ENCODE peak calls at places on chromosomes 11 and 22, in eight cellular contexts. F is substantia nigra, W is mesendoderm, C is OCI-LY7, Y is NAMALWA, K is kidney tubule cell, S is RPMI8226, I is hepatic stellate cell. L is an unnamed sample.

GRCh38 chr11:57648791-57649735 is 649 bp downstream of the YPEL4 start:
- DNase-seq in Y (no peak), I (no peak), K (no peak), S (peak), F (no peak), W (peak), C (peak), L (peak)

GRCh38 chr11:95044010-95044409 is 5.2 kb upstream of the KDM4F start:
- DNase-seq in I (no peak), S (no peak), F (no peak), K (no peak), Y (no peak), C (no peak), W (no peak), L (no peak)

GRCh38 chr22:39462443-39463147 is 5.8 kb downstream of the MGAT3 start:
- DNase-seq in S (no peak), I (no peak), Y (no peak), W (peak), C (no peak), K (no peak), F (no peak), L (no peak)

GRCh38 chr11:63767415-63768231 is 952 bp downstream of the ZFTA start:
- DNase-seq in K (peak), C (peak), F (no peak), W (peak), S (peak), Y (peak), I (peak), L (peak)

GRCh38 chr11:47467372-47467771 is 18.4 kb upstream of the RAPSN start:
- DNase-seq in I (no peak), W (no peak), C (no peak), S (no peak), K (no peak), Y (no peak), F (no peak), L (no peak)

GRCh38 chr22:50699754-50700386 is 27.2 kb downstream of the SHANK3 start:
- DNase-seq in C (peak), S (no peak), F (no peak), I (no peak), K (no peak), W (peak), Y (peak), L (no peak)

GRCh38 chr11:72226701-72227100 is 2.1 kb downstream of the INPPL1 start:
- DNase-seq in Y (no peak), W (no peak), I (no peak), C (no peak), S (no peak), K (no peak), F (no peak), L (no peak)

GRCh38 chr11:57311109-57311936 is 13.4 kb downstream of the TNKS1BP1 start:
- DNase-seq in K (peak), C (no peak), I (peak), Y (no peak), F (peak), W (peak), S (no peak), L (peak)

GRCh38 chr22:46791201-46791731 is 28.8 kb downstream of the TBC1D22A start:
- DNase-seq in I (peak), F (no peak), K (no peak), W (no peak), Y (peak), S (no peak), C (no peak), L (peak)

GRCh38 chr22:36770116-36770945 is 5.6 kb downstream of the IFT27 start:
- DNase-seq in S (no peak), Y (no peak), W (peak), C (no peak), K (no peak), F (no peak), I (no peak), L (no peak)